ENCODE peak calls at places on chromosomes 3 and 15, in six cellular contexts. Z is IMR-90, V is H9, N is H1, C is trophoblast cell, W is mesenchymal stem cell. F is an unnamed sample.

GRCh38 chr15:40511093-40511471 is 40.3 kb downstream of the CHST14 start:
- DNase-seq in Z (no peak), N (no peak), C (peak; percentile 89), W (no peak), V (no peak), F (no peak)

GRCh38 chr15:47787875-47788274 is 70.6 kb downstream of the SEMA6D start:
- DNase-seq in Z (no peak), C (no peak), V (no peak), N (no peak), W (peak; percentile 14), F (no peak)

GRCh38 chr3:122405015-122405414 is 10.8 kb downstream of the WDR5B start:
- DNase-seq in C (no peak), N (no peak), V (no peak), W (no peak), Z (no peak), F (no peak)

GRCh38 chr3:52217409-52217805 is 8.0 kb downstream of the TLR9 start:
- DNase-seq in N (no peak), Z (no peak), W (no peak), V (peak; percentile 24), C (no peak), F (no peak)

GRCh38 chr3:169594402-169594801 is 69.1 kb downstream of the MECOM start:
- DNase-seq in N (no peak), W (no peak), Z (no peak), V (no peak), C (no peak), F (no peak)

GRCh38 chr3:186965141-186965879 is 35.0 kb downstream of the ST6GAL1 start:
- DNase-seq in Z (peak; percentile 24), N (no peak), W (no peak), C (no peak), V (peak; percentile 78), F (no peak)

GRCh38 chr3:122184591-122184929 is 1.1 kb downstream of the CASR start:
- DNase-seq in V (no peak), Z (no peak), W (no peak), N (no peak), C (no peak), F (no peak)

GRCh38 chr15:66184936-66185790 is 68.4 kb downstream of the MEGF11 start:
- DNase-seq in C (no peak), Z (no peak), N (no peak), V (peak; percentile 19), W (no peak), F (no peak)

GRCh38 chr3:142007710-142008399 is 131.4 kb downstream of the ATP1B3 start:
- DNase-seq in Z (no peak), V (no peak), C (no peak), W (no peak), N (no peak), F (no peak)

GRCh38 chr3:53109190-53109589 is 21.0 kb downstream of the RFT1 start:
- DNase-seq in V (no peak), C (peak; percentile 66), Z (peak; percentile 83), N (no peak), W (peak; percentile 6), F (no peak)

GRCh38 chr3:23919628-23920027 is 2.7 kb downstream of the RPL15 start:
- DNase-seq in Z (no peak), N (no peak), W (no peak), V (no peak), C (no peak), F (no peak)

GRCh38 chr15:40436892-40437753 is 3.6 kb upstream of the BAHD1 start:
- DNase-seq in C (no peak), W (no peak), N (no peak), V (no peak), Z (no peak), F (no peak)

GRCh38 chr15:99090011-99090699 is 14.7 kb upstream of the SYNM start:
- DNase-seq in W (no peak), Z (peak; percentile 31), N (no peak), C (no peak), V (no peak), F (no peak)

GRCh38 chr3:123750659-123751420 is 133.3 kb downstream of the MYLK start:
- DNase-seq in V (peak; percentile 48), Z (peak; percentile 95), C (peak; percentile 37), N (peak; percentile 45), W (peak; percentile 88), F (no peak)

GRCh38 chr3:133477497-133477896 is 77.6 kb downstream of the BFSP2 start:
- DNase-seq in N (no peak), Z (no peak), W (no peak), C (no peak), V (no peak), F (no peak)

GRCh38 chr3:58383476-58383875 is 50.2 kb downstream of the PDHB start:
- DNase-seq in N (no peak), C (no peak), V (no peak), Z (peak; percentile 58), W (peak; percentile 54), F (no peak)

GRCh38 chr15:92421980-92422379 is 28.3 kb downstream of the ST8SIA2 start:
- DNase-seq in Z (peak; percentile 14), C (no peak), N (no peak), W (peak; percentile 42), V (no peak), F (no peak)

GRCh38 chr3:134486577-134487041 is 752 bp downstream of the CEP63 start:
- DNase-seq in W (peak; percentile 63), V (no peak), N (no peak), Z (peak; percentile 58), C (no peak), F (peak; percentile 36)

DNA sequence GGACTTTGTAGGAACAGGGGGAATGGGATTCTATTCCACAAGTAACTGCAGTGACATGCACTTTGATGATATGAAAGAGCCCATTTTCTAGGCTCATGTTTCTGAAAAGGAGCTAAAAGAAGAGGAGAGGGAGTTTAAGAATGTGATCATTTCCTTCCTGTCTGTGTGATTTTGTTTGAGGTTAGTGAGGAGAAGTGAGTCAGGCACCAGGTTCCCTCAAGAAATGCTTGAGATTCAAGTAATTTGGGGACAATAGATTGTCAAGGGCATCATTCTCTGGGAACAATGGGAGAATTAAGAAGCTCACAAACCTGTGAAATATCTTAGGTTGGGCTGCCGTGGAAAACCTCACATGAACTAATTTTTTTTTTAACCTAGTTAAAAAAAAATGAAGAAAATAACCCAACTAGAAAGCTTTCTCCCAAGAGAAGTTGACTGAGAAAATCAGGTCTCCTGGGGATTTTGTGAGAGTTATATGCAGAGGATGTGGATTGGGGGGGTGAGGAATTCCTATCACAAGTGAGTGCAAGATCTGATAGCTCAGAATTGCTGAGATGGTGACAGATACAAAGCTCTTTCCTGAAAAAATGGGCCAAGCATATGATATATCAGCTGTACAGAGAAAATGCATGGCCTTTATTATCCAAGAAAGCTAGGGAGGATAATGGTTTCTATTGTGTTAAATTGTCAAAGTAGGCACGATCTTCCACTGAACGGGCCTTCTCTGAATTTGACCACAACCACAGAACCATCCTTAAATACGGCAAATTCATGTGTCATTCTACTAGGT is 203.3 kb downstream of the FEZF2 start:
- DNase-seq in N (no peak), V (no peak), C (no peak), W (no peak), Z (peak; percentile 56), F (no peak)
- H3K4ac ChIP-seq in N (no peak overlapping the region), V (no peak overlapping the region), C (no peak overlapping the region), W (no peak overlapping the region), Z (peak overlapping the region; percentile 25), F (no peak overlapping the region)

DNA sequence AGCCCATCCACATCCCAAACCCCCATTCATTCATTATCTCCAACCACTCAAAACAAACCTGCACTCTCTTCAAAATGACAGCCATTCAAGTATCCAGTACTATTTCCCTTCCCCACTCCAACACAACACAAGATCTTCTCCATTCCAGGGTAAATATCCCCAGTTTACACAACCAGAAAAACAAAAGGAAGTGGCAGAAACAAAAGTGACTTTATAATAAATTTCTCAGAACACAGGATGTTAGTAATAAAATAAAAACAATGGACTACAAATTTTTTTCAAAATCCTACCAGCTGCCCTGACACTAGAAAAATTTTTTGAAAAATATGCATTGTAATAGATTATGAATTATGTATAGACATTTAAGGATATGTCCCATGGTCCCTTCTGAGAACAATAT is 14.2 kb downstream of the CPA3 start:
- DNase-seq in W (no peak), Z (no peak), V (no peak), N (no peak), C (no peak), F (no peak)
- H2AFZ ChIP-seq in W (no peak overlapping the region), Z (no peak overlapping the region), V (no peak overlapping the region), N (no peak overlapping the region), C (no peak overlapping the region), F (no peak overlapping the region)

DNA sequence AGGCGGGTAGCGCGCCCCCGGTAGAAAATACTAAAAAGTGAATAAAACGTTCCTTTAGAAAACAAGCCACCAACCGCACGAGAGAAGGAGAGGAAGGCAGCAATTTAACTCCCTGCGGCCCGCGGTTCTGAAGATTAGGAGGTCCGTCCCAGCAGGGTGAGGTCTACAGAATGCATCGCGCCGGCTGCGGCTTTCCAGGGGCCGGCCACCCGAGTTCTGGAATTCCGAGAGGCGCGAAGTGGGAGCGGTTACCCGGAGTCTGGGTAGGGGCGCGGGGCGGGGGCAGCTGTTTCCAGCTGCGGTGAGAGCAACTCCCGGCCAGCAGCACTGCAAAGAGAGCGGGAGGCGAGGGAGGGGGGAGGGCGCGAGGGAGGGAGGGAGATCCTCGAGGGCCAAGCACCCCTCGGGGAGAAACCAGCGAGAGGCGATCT is 318.6 kb downstream of the FGF12 start:
- DNase-seq in V (peak; percentile 71), W (peak; percentile 5), Z (no peak), N (peak; percentile 65), C (no peak), F (peak; percentile 33)
- H3K4ac ChIP-seq in V (no peak overlapping the region), W (no peak overlapping the region), Z (no peak overlapping the region), N (no peak overlapping the region), C (no peak overlapping the region), F (no peak overlapping the region)

GRCh38 chr15:52111517-52112202 is 915 bp downstream of the BCL2L10 start:
- DNase-seq in N (no peak), V (no peak), W (no peak), Z (no peak), C (no peak), F (no peak)
- H2AFZ ChIP-seq in N (peak overlapping the region; percentile 15), V (no peak overlapping the region), W (no peak overlapping the region), Z (peak overlapping the region; percentile 92), C (no peak overlapping the region), F (no peak overlapping the region)

DNA sequence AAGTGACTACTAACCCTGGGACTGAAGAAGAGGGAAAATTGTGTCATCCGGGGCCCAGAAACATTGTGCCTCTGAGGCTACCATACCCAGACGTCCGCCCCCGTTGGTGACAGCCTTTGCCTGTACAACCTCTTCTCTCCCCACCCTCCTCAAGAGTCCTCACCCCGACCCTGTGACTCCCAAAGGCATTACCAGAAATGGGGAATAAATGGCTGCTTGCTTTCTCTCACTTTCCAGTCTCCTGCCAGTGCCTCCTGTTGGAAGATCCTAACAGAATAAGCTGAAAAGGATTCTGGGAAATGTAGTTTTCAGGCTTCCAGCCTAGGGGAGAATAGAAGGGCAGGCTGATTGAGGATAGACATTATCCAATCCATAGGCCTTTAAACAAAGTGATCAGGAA is 30.8 kb upstream of the SLC25A36 start:
- DNase-seq in W (peak; percentile 18), Z (peak; percentile 7), V (peak; percentile 53), N (peak; percentile 66), C (no peak), F (peak; percentile 43)
- H3K4ac ChIP-seq in W (no peak overlapping the region), Z (no peak overlapping the region), V (no peak overlapping the region), N (no peak overlapping the region), C (no peak overlapping the region), F (no peak overlapping the region)

DNA sequence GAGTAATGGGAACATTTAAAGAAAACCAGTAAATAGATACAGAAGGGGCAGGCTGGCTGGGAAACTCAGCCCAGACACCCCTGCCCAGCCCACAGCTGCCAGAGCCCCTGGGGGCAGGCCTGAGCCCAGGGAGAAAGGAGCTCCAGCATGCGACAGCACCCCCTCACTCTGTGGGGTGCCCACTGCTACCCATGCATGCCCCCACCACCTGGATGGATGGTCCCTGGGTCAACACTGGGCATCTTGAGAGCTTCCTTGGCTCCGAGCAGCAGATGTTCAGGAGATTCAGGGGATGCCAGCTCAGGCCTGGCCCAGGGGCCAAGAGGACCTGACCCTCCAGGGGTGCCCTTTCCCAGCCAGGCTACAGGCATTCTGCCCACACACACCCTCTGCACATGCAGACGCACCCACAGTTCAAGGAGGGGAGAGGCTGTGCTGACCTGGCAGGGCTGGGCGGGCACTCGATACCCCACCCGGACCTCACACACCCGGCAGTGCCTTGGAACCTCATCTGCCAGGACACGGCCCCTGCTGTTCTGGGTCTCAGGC is 31.5 kb downstream of the PTH1R start:
- DNase-seq in C (no peak), W (no peak), Z (no peak), V (no peak), N (no peak), F (no peak)
- H2AFZ ChIP-seq in C (no peak overlapping the region), W (no peak overlapping the region), Z (peak overlapping the region; percentile 83), V (no peak overlapping the region), N (no peak overlapping the region), F (peak overlapping the region; percentile 65)